ENCODE peak calls at places on chromosomes 6 and 20, in five cellular contexts. A is sigmoid colon, J is SJSA1, Q is glutamatergic neuron, Y is NT2/D1. B is an unnamed sample.

GRCh38 chr6:170292778-170293164 is 1.9 kb upstream of the DLL1 start:
- DNase-seq in A (peak), Y (no peak), J (peak), Q (no peak), B (no peak)

GRCh38 chr6:77620290-77620882 is 32.5 kb upstream of the MEI4 start:
- DNase-seq in A (no peak), Y (peak), J (no peak), Q (peak), B (no peak)

GRCh38 chr6:31125162-31125561 is 4.9 kb upstream of the CDSN start:
- DNase-seq in Y (no peak), J (no peak), Q (no peak), A (peak), B (no peak)

GRCh38 chr6:20801595-20801994 is 267.3 kb downstream of the CDKAL1 start:
- DNase-seq in A (no peak), Y (no peak), J (no peak), Q (no peak), B (no peak)

GRCh38 chr6:41713161-41713649 is 22.2 kb downstream of the TFEB start:
- DNase-seq in J (no peak), Y (no peak), Q (no peak), A (peak), B (no peak)

GRCh38 chr6:153167026-153167891 is 36.2 kb upstream of the RGS17 start:
- DNase-seq in J (no peak), A (no peak), Y (no peak), Q (no peak), B (no peak)

GRCh38 chr6:2792330-2792729 is 27.1 kb downstream of the WRNIP1 start:
- DNase-seq in Q (no peak), A (no peak), J (no peak), Y (no peak), B (no peak)

GRCh38 chr20:64044484-64045247 is 4.8 kb downstream of the SOX18 start:
- DNase-seq in J (peak), A (no peak), Y (no peak), Q (no peak), B (no peak)

GRCh38 chr6:134675110-134676038 is 274.5 kb downstream of the ALDH8A1 start:
- DNase-seq in A (no peak), J (no peak), Q (no peak), Y (no peak), B (no peak)

GRCh38 chr6:129251669-129252376 is 368.9 kb downstream of the LAMA2 start:
- DNase-seq in Y (peak), J (peak), Q (peak), A (no peak), B (peak)

B was measured in CD8-positive, alpha-beta memory T cell.